ENCODE peak calls at places on chromosomes 7 and 10, in seven cellular contexts. One of them, this sample, is unnamed.

GRCh38 chr7:98234429-98235147 is 17.4 kb downstream of the TECPR1 start:
- DNase-seq in uterus: no peak
- DNase-seq in endothelial cell of umbilical vein: no peak
- DNase-seq in sigmoid colon: no peak
- DNase-seq in A549: no peak
- DNase-seq in stomach: no peak
- DNase-seq in transverse colon: no peak
- DNase-seq in this sample: no peak

GRCh38 chr10:128793726-128794655 is 667.8 kb upstream of the MKI67 start:
- DNase-seq in endothelial cell of umbilical vein: no peak
- DNase-seq in uterus: no peak
- DNase-seq in A549: no peak
- DNase-seq in stomach: no peak
- DNase-seq in transverse colon: no peak
- DNase-seq in sigmoid colon: no peak
- DNase-seq in this sample: peak; percentile 28

GRCh38 chr7:19117870-19118608 is 603 bp upstream of the TWIST1 start:
- DNase-seq in sigmoid colon: peak; percentile 66
- DNase-seq in uterus: no peak
- DNase-seq in endothelial cell of umbilical vein: no peak
- DNase-seq in transverse colon: no peak
- DNase-seq in stomach: no peak
- DNase-seq in A549: no peak
- DNase-seq in this sample: peak; percentile 16

GRCh38 chr10:62037166-62037831 is 135.8 kb downstream of the ARID5B start:
- DNase-seq in transverse colon: no peak
- DNase-seq in A549: no peak
- DNase-seq in sigmoid colon: no peak
- DNase-seq in uterus: peak; percentile 62
- DNase-seq in stomach: no peak
- DNase-seq in endothelial cell of umbilical vein: no peak
- DNase-seq in this sample: no peak

GRCh38 chr7:128878226-128879105 is 15.8 kb downstream of the ATP6V1F start:
- DNase-seq in stomach: no peak
- DNase-seq in uterus: no peak
- DNase-seq in endothelial cell of umbilical vein: no peak
- DNase-seq in A549: no peak
- DNase-seq in transverse colon: no peak
- DNase-seq in sigmoid colon: peak; percentile 39
- DNase-seq in this sample: no peak

GRCh38 chr7:99473315-99473596 is 566 bp downstream of the ZNF789 start:
- DNase-seq in transverse colon: peak; percentile 26
- DNase-seq in uterus: no peak
- DNase-seq in sigmoid colon: no peak
- DNase-seq in stomach: no peak
- DNase-seq in A549: peak; percentile 64
- DNase-seq in endothelial cell of umbilical vein: peak; percentile 78
- DNase-seq in this sample: no peak

GRCh38 chr10:88409236-88409635 is 173.9 kb downstream of the RNLS start:
- DNase-seq in uterus: no peak
- DNase-seq in sigmoid colon: no peak
- DNase-seq in endothelial cell of umbilical vein: no peak
- DNase-seq in stomach: no peak
- DNase-seq in transverse colon: no peak
- DNase-seq in A549: no peak
- DNase-seq in this sample: no peak

GRCh38 chr10:5234106-5234877 is 37.7 kb downstream of the AKR1C4 start:
- DNase-seq in uterus: no peak
- DNase-seq in endothelial cell of umbilical vein: no peak
- DNase-seq in A549: peak; percentile 71
- DNase-seq in stomach: peak; percentile 67
- DNase-seq in sigmoid colon: no peak
- DNase-seq in transverse colon: peak; percentile 38
- DNase-seq in this sample: no peak

GRCh38 chr10:36759111-36759805 is 366.1 kb upstream of the ANKRD30A start:
- DNase-seq in sigmoid colon: no peak
- DNase-seq in A549: peak; percentile 9
- DNase-seq in transverse colon: no peak
- DNase-seq in stomach: no peak
- DNase-seq in endothelial cell of umbilical vein: no peak
- DNase-seq in uterus: no peak
- DNase-seq in this sample: no peak

GRCh38 chr7:111919164-111919563 is 287.0 kb downstream of the DOCK4 start:
- DNase-seq in stomach: no peak
- DNase-seq in transverse colon: no peak
- DNase-seq in A549: no peak
- DNase-seq in uterus: no peak
- DNase-seq in sigmoid colon: no peak
- DNase-seq in endothelial cell of umbilical vein: no peak
- DNase-seq in this sample: no peak

GRCh38 chr10:101001225-101002035 is 1.8 kb downstream of the LZTS2 start:
- DNase-seq in transverse colon: peak; percentile 81
- DNase-seq in A549: no peak
- DNase-seq in endothelial cell of umbilical vein: peak; percentile 93
- DNase-seq in sigmoid colon: peak; percentile 98
- DNase-seq in stomach: peak; percentile 71
- DNase-seq in uterus: peak; percentile 95
- DNase-seq in this sample: peak; percentile 87

GRCh38 chr10:130498042-130498441 is 361.9 kb downstream of the GLRX3 start:
- DNase-seq in endothelial cell of umbilical vein: no peak
- DNase-seq in uterus: no peak
- DNase-seq in A549: no peak
- DNase-seq in transverse colon: no peak
- DNase-seq in sigmoid colon: peak; percentile 11
- DNase-seq in stomach: no peak
- DNase-seq in this sample: no peak

GRCh38 chr7:132588596-132588995 is 12.3 kb upstream of the PLXNA4 start:
- DNase-seq in sigmoid colon: no peak
- DNase-seq in endothelial cell of umbilical vein: no peak
- DNase-seq in A549: no peak
- DNase-seq in transverse colon: no peak
- DNase-seq in stomach: no peak
- DNase-seq in uterus: no peak
- DNase-seq in this sample: no peak

GRCh38 chr10:121598261-121599249 is at the start of gene FGFR2:
- DNase-seq in endothelial cell of umbilical vein: peak; percentile 73
- DNase-seq in A549: peak; percentile 64
- DNase-seq in uterus: peak; percentile 81
- DNase-seq in transverse colon: peak; percentile 88
- DNase-seq in sigmoid colon: peak; percentile 92
- DNase-seq in stomach: peak; percentile 87
- DNase-seq in this sample: peak; percentile 95

GRCh38 chr10:127254276-127254675 is 57.9 kb upstream of the INSYN2A start:
- DNase-seq in transverse colon: no peak
- DNase-seq in A549: no peak
- DNase-seq in sigmoid colon: no peak
- DNase-seq in stomach: no peak
- DNase-seq in endothelial cell of umbilical vein: peak; percentile 33
- DNase-seq in uterus: no peak
- DNase-seq in this sample: no peak

GRCh38 chr10:1526427-1527055 is 210.8 kb downstream of the ADARB2 start:
- DNase-seq in stomach: no peak
- DNase-seq in uterus: no peak
- DNase-seq in endothelial cell of umbilical vein: no peak
- DNase-seq in transverse colon: no peak
- DNase-seq in sigmoid colon: peak; percentile 44
- DNase-seq in A549: no peak
- DNase-seq in this sample: no peak

GRCh38 chr10:129888784-129889616 is 75.1 kb downstream of the EBF3 start:
- DNase-seq in uterus: no peak
- DNase-seq in stomach: no peak
- DNase-seq in transverse colon: no peak
- DNase-seq in A549: peak; percentile 42
- DNase-seq in endothelial cell of umbilical vein: peak; percentile 2
- DNase-seq in sigmoid colon: no peak
- DNase-seq in this sample: no peak

GRCh38 chr10:99532687-99533495 is at the start of gene NKX2-3:
- DNase-seq in uterus: no peak
- DNase-seq in stomach: peak; percentile 49
- DNase-seq in sigmoid colon: peak; percentile 100
- DNase-seq in transverse colon: peak; percentile 90
- DNase-seq in endothelial cell of umbilical vein: peak; percentile 40
- DNase-seq in A549: peak; percentile 75
- DNase-seq in this sample: no peak

GRCh38 chr7:97697396-97697795 is 34.5 kb upstream of the TAC1 start:
- DNase-seq in stomach: no peak
- DNase-seq in A549: no peak
- DNase-seq in sigmoid colon: no peak
- DNase-seq in transverse colon: no peak
- DNase-seq in endothelial cell of umbilical vein: no peak
- DNase-seq in uterus: no peak
- DNase-seq in this sample: no peak

GRCh38 chr10:63133787-63134557 is 844 bp downstream of the NRBF2 start:
- DNase-seq in transverse colon: no peak
- DNase-seq in uterus: no peak
- DNase-seq in endothelial cell of umbilical vein: peak; percentile 35
- DNase-seq in A549: no peak
- DNase-seq in stomach: peak; percentile 48
- DNase-seq in sigmoid colon: peak; percentile 70
- DNase-seq in this sample: no peak

GRCh38 chr10:63129888-63130287 is 3.2 kb upstream of the NRBF2 start:
- DNase-seq in uterus: no peak
- DNase-seq in A549: no peak
- DNase-seq in transverse colon: no peak
- DNase-seq in sigmoid colon: no peak
- DNase-seq in stomach: no peak
- DNase-seq in endothelial cell of umbilical vein: no peak
- DNase-seq in this sample: no peak

GRCh38 chr10:63128443-63128842 is 4.7 kb upstream of the NRBF2 start:
- DNase-seq in endothelial cell of umbilical vein: no peak
- DNase-seq in stomach: no peak
- DNase-seq in uterus: no peak
- DNase-seq in A549: no peak
- DNase-seq in sigmoid colon: no peak
- DNase-seq in transverse colon: no peak
- DNase-seq in this sample: no peak

GRCh38 chr10:63133056-63133786 is at the start of gene NRBF2:
- DNase-seq in sigmoid colon: peak; percentile 99
- DNase-seq in uterus: peak; percentile 97
- DNase-seq in transverse colon: peak; percentile 98
- DNase-seq in stomach: peak; percentile 98
- DNase-seq in endothelial cell of umbilical vein: peak; percentile 98
- DNase-seq in A549: peak; percentile 99
- DNase-seq in this sample: peak; percentile 99

GRCh38 chr10:63132651-63133055 is 475 bp upstream of the NRBF2 start:
- DNase-seq in stomach: no peak
- DNase-seq in uterus: no peak
- DNase-seq in sigmoid colon: no peak
- DNase-seq in transverse colon: no peak
- DNase-seq in A549: no peak
- DNase-seq in endothelial cell of umbilical vein: no peak
- DNase-seq in this sample: no peak
- TF ChIP-seq CTCF in stomach: no peak
- TF ChIP-seq CTCF in uterus: no peak
- TF ChIP-seq CTCF in sigmoid colon: no peak
- TF ChIP-seq CTCF in transverse colon: no peak
- TF ChIP-seq CTCF in A549: no peak
- TF ChIP-seq CTCF in endothelial cell of umbilical vein: no peak
- TF ChIP-seq CTCF in this sample: no peak

GRCh38 chr10:98417481-98417959 is 2.5 kb upstream of the PYROXD2 start:
- DNase-seq in transverse colon: no peak
- DNase-seq in uterus: no peak
- DNase-seq in stomach: no peak
- DNase-seq in endothelial cell of umbilical vein: no peak
- DNase-seq in A549: no peak
- DNase-seq in sigmoid colon: peak; percentile 61
- DNase-seq in this sample: no peak

GRCh38 chr10:98415710-98416077 is 712 bp upstream of the PYROXD2 start:
- DNase-seq in A549: no peak
- DNase-seq in endothelial cell of umbilical vein: peak; percentile 14
- DNase-seq in transverse colon: no peak
- DNase-seq in stomach: no peak
- DNase-seq in sigmoid colon: no peak
- DNase-seq in uterus: no peak
- DNase-seq in this sample: no peak

GRCh38 chr10:98417973-98418372 is 3.0 kb upstream of the PYROXD2 start:
- DNase-seq in endothelial cell of umbilical vein: no peak
- DNase-seq in uterus: no peak
- DNase-seq in A549: no peak
- DNase-seq in sigmoid colon: peak; percentile 57
- DNase-seq in stomach: no peak
- DNase-seq in transverse colon: no peak
- DNase-seq in this sample: no peak

GRCh38 chr10:98416589-98416988 is 1.6 kb upstream of the PYROXD2 start:
- DNase-seq in uterus: no peak
- DNase-seq in sigmoid colon: peak; percentile 64
- DNase-seq in A549: no peak
- DNase-seq in endothelial cell of umbilical vein: no peak
- DNase-seq in stomach: no peak
- DNase-seq in transverse colon: no peak
- DNase-seq in this sample: no peak

DNA sequence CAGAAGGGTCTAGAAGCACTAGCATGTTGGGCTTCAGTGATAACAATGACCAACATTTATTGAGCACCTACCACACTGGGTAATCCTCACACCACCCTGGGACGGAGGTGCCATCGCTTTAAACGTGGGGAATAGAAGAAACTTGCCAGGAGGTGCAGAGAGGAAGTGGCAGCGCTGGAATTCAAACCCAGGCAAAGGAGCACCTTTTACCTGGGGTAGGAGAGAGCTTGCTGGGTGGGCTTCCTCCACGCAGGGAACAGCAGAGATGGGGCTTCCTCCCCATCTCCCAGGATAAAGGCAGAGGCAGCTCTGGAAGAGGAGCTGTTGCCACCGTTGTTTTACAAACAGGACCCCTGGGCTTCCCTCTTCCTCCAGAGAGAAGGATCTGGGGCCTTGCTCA is 2.0 kb upstream of the PYROXD2 start:
- DNase-seq in transverse colon: no peak
- DNase-seq in endothelial cell of umbilical vein: no peak
- DNase-seq in stomach: no peak
- DNase-seq in A549: no peak
- DNase-seq in sigmoid colon: peak; percentile 21
- DNase-seq in uterus: no peak
- DNase-seq in this sample: peak; percentile 78
- TF ChIP-seq POLR2A in transverse colon: no peak
- TF ChIP-seq POLR2A in endothelial cell of umbilical vein: no peak
- TF ChIP-seq POLR2A in stomach: no peak
- TF ChIP-seq POLR2A in A549: no peak
- TF ChIP-seq POLR2A in sigmoid colon: no peak
- TF ChIP-seq POLR2A in uterus: no peak
- TF ChIP-seq POLR2A in this sample: no peak

GRCh38 chr10:77890097-77890496 is 36.5 kb downstream of the DLG5 start:
- DNase-seq in transverse colon: no peak
- DNase-seq in stomach: no peak
- DNase-seq in uterus: no peak
- DNase-seq in A549: peak; percentile 25
- DNase-seq in endothelial cell of umbilical vein: no peak
- DNase-seq in sigmoid colon: no peak
- DNase-seq in this sample: no peak
- TF ChIP-seq CTCF in transverse colon: no peak
- TF ChIP-seq CTCF in stomach: no peak
- TF ChIP-seq CTCF in uterus: no peak
- TF ChIP-seq CTCF in A549: no peak
- TF ChIP-seq CTCF in endothelial cell of umbilical vein: no peak
- TF ChIP-seq CTCF in sigmoid colon: no peak
- TF ChIP-seq CTCF in this sample: no peak

DNA sequence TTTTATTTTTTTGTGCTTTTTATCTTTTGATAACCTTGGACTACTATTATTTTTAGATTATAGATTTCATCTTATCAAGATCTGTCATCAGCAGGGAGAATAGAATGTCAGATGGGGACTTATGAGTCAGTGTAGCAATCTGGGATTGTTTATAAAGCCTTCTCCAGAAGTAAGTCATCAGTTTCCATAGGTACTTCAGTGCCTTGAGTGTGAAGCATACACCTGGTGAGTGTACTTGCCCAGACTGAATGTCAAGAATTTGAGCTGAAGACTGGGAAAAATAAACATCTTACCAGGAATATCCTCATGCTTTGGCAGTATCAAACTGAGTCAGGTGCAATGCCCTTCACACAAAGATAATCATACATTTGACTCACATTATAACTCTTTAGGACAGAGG is 2.2 kb downstream of the CASD1 start:
- DNase-seq in uterus: no peak
- DNase-seq in transverse colon: no peak
- DNase-seq in sigmoid colon: no peak
- DNase-seq in endothelial cell of umbilical vein: peak; percentile 6
- DNase-seq in A549: peak; percentile 8
- DNase-seq in stomach: no peak
- DNase-seq in this sample: no peak
- TF ChIP-seq POLR2A in uterus: no peak
- TF ChIP-seq POLR2A in transverse colon: no peak
- TF ChIP-seq POLR2A in sigmoid colon: no peak
- TF ChIP-seq POLR2A in endothelial cell of umbilical vein: no peak
- TF ChIP-seq POLR2A in A549: no peak
- TF ChIP-seq POLR2A in stomach: no peak
- TF ChIP-seq POLR2A in this sample: no peak

This sample was measured in lower leg skin.